ENCODE peak calls at places on chromosomes 2 and 18, in nine cellular contexts. M is heart left ventricle, N is T follicular helper cell, F is AG08396, L is HEK293T, D is NCI-H524 treated with DMSO at 0.1 percent for 48 hours, Z is activated T-helper 1 cell treated with Interleukin-2 at 50 U/mL for 16 hours, J is AG04450, X is ovary. W is an unnamed sample.

GRCh38 chr18:66994790-66995189 is 390.9 kb upstream of the CDH19 start:
- DNase-seq in Z (no peak), L (no peak), N (no peak), M (no peak), X (no peak), J (no peak), F (no peak), D (no peak), W (no peak)

GRCh38 chr2:186827862-186828492 is 21.0 kb downstream of the ZSWIM2 start:
- DNase-seq in Z (no peak), X (no peak), L (no peak), M (no peak), F (no peak), D (no peak), N (no peak), J (no peak), W (no peak)

GRCh38 chr2:18804540-18804939 is 215.2 kb upstream of the NT5C1B start:
- DNase-seq in J (no peak), L (no peak), X (no peak), M (no peak), N (no peak), D (no peak), Z (no peak), F (no peak), W (no peak)

GRCh38 chr2:140650825-140651224 is 1480.0 kb downstream of the LRP1B start:
- DNase-seq in L (no peak), J (no peak), M (no peak), Z (no peak), F (no peak), N (no peak), X (no peak), D (no peak), W (no peak)

GRCh38 chr2:124063596-124063995 is 38.5 kb downstream of the CNTNAP5 start:
- DNase-seq in Z (no peak), D (no peak), L (no peak), N (no peak), F (no peak), J (no peak), X (no peak), M (no peak), W (no peak)

GRCh38 chr2:53949457-53949856 is 21.3 kb downstream of the PSME4 start:
- DNase-seq in M (no peak), J (no peak), F (no peak), D (no peak), L (no peak), Z (no peak), N (no peak), X (no peak), W (no peak)

GRCh38 chr2:192298664-192299063 is 103.9 kb upstream of the TMEFF2 start:
- DNase-seq in N (no peak), M (no peak), X (no peak), J (no peak), F (no peak), Z (no peak), L (no peak), D (no peak), W (peak)

GRCh38 chr2:180033993-180034894 is 27.1 kb upstream of the CWC22 start:
- DNase-seq in X (no peak), L (peak), J (peak), F (no peak), D (peak), M (peak), N (no peak), Z (no peak), W (peak)

GRCh38 chr2:122179492-122180070 is 424.1 kb downstream of the TSN start:
- DNase-seq in J (no peak), D (no peak), M (no peak), F (no peak), L (no peak), N (no peak), Z (no peak), X (no peak), W (peak)

GRCh38 chr2:225668606-225669266 is 269.2 kb downstream of the NYAP2 start:
- DNase-seq in D (no peak), F (peak), J (peak), Z (no peak), M (no peak), X (no peak), L (peak), N (no peak), W (peak)

GRCh38 chr2:219000569-219000960 is 7.3 kb upstream of the CRYBA2 start:
- DNase-seq in L (no peak), J (no peak), D (no peak), N (no peak), Z (no peak), M (no peak), X (no peak), F (no peak), W (no peak)

GRCh38 chr2:241183221-241183620 is 5.3 kb upstream of the ANO7 start:
- DNase-seq in M (no peak), L (no peak), J (no peak), X (no peak), N (no peak), Z (no peak), D (no peak), F (no peak), W (no peak)

GRCh38 chr2:141692829-141693228 is 438.0 kb downstream of the LRP1B start:
- DNase-seq in N (no peak), D (peak), M (no peak), F (no peak), X (no peak), J (no peak), L (no peak), Z (no peak), W (no peak)

GRCh38 chr2:179104736-179105135 is 54.8 kb upstream of the CCDC141 start:
- DNase-seq in N (no peak), D (no peak), Z (no peak), J (no peak), X (no peak), L (no peak), M (no peak), F (peak), W (peak)